ENCODE peak calls at places on chromosomes 12 and 14, in seven cellular contexts. P is IMR-90; N is heart left ventricle; V is CD8-positive, alpha-beta memory T cell; Z is fibroblast of lung; U is CD8-positive, alpha-beta T cell; S is endodermal cell. I is an unnamed sample.

GRCh38 chr12:125198647-125199046 is 133.4 kb downstream of the AACS start:
- DNase-seq in V (no peak), U (no peak), N (no peak), Z (no peak), P (no peak), S (no peak), I (no peak)

GRCh38 chr12:242496-242895 is 20.1 kb downstream of the SLC6A13 start:
- DNase-seq in V (no peak), U (no peak), S (peak; percentile 33), P (no peak), N (no peak), Z (no peak), I (no peak)

GRCh38 chr12:115320967-115321366 is 637.0 kb upstream of the TBX3 start:
- DNase-seq in S (no peak), P (no peak), N (peak; percentile 55), V (no peak), U (no peak), Z (no peak), I (no peak)

GRCh38 chr14:74510955-74511354 is 17.4 kb downstream of the ISCA2 start:
- DNase-seq in N (peak; percentile 22), Z (peak; percentile 73), V (no peak), U (no peak), S (peak; percentile 56), P (peak; percentile 81), I (peak; percentile 70)

GRCh38 chr12:98456583-98457573 is 58.5 kb upstream of the TMPO start:
- DNase-seq in S (peak; percentile 93), Z (peak; percentile 17), U (no peak), P (peak; percentile 21), V (no peak), N (peak; percentile 50), I (no peak)

GRCh38 chr12:52078276-52078675 is 1.2 kb upstream of the SMIM41 start:
- DNase-seq in P (no peak), N (no peak), U (no peak), V (no peak), S (peak; percentile 63), Z (no peak), I (no peak)

GRCh38 chr12:124737040-124737419 is 126.6 kb downstream of the SCARB1 start:
- DNase-seq in V (no peak), N (no peak), P (peak; percentile 49), U (no peak), S (no peak), Z (peak; percentile 39), I (peak; percentile 45)

GRCh38 chr12:66154776-66155175 is 15.0 kb downstream of the TMBIM4 start:
- DNase-seq in P (peak; percentile 61), S (no peak), N (no peak), Z (peak; percentile 50), V (no peak), U (no peak), I (no peak)

GRCh38 chr12:100382327-100382726 is 25.5 kb downstream of the SLC17A8 start:
- DNase-seq in V (no peak), S (no peak), P (no peak), U (no peak), Z (no peak), N (no peak), I (peak; percentile 35)

GRCh38 chr14:105393151-105393550 is 5.2 kb upstream of the TEX22 start:
- DNase-seq in S (no peak), Z (no peak), V (no peak), N (no peak), U (no peak), P (no peak), I (no peak)

GRCh38 chr14:24889843-24890242 is 160.1 kb downstream of the STXBP6 start:
- DNase-seq in Z (no peak), N (no peak), P (peak; percentile 57), S (no peak), U (no peak), V (no peak), I (no peak)

GRCh38 chr12:113019045-113019444 is 37.5 kb upstream of the DTX1 start:
- DNase-seq in Z (no peak), N (no peak), V (no peak), U (no peak), P (no peak), S (no peak), I (peak; percentile 76)

GRCh38 chr14:51616724-51617409 is 34.8 kb upstream of the FRMD6 start:
- DNase-seq in Z (peak; percentile 90), U (no peak), N (no peak), P (peak; percentile 94), S (no peak), V (no peak), I (peak; percentile 99)

GRCh38 chr12:6222009-6222702 is 22.0 kb downstream of the CD9 start:
- DNase-seq in P (no peak), S (no peak), U (no peak), Z (peak; percentile 68), N (no peak), V (no peak), I (peak; percentile 75)

GRCh38 chr14:52987042-52987441 is 36.2 kb upstream of the FERMT2 start:
- DNase-seq in V (no peak), U (no peak), S (no peak), N (no peak), P (no peak), Z (no peak), I (no peak)

GRCh38 chr12:55972045-55972843 is 1.6 kb upstream of the RAB5B start:
- DNase-seq in Z (peak; percentile 58), N (no peak), V (no peak), S (peak; percentile 75), P (peak; percentile 84), U (no peak), I (peak; percentile 74)

GRCh38 chr12:32198555-32198954 is 91.9 kb downstream of the BICD1 start:
- DNase-seq in Z (no peak), U (no peak), S (no peak), P (peak; percentile 66), N (no peak), V (no peak), I (peak; percentile 78)

GRCh38 chr12:106747973-106748436 is 26.5 kb upstream of the RIC8B start:
- DNase-seq in U (peak; percentile 43), N (no peak), Z (no peak), V (peak; percentile 23), P (no peak), S (no peak), I (no peak)

GRCh38 chr12:88944403-88944802 is 364.1 kb upstream of the KITLG start:
- DNase-seq in V (no peak), N (no peak), P (peak; percentile 60), U (no peak), Z (peak; percentile 28), S (no peak), I (peak; percentile 84)

GRCh38 chr12:3032770-3033537 is 44.2 kb upstream of the TSPAN9 start:
- DNase-seq in U (no peak), S (peak; percentile 74), P (no peak), N (peak; percentile 21), Z (no peak), V (no peak), I (no peak)

GRCh38 chr14:84806627-84807026 is 723.3 kb upstream of the FLRT2 start:
- DNase-seq in N (no peak), P (no peak), U (no peak), Z (no peak), S (no peak), V (no peak), I (peak; percentile 32)

GRCh38 chr12:57579011-57579410 is 12.0 kb upstream of the PIP4K2C start:
- DNase-seq in Z (no peak), S (no peak), V (no peak), N (no peak), P (peak; percentile 11), U (no peak), I (no peak)

GRCh38 chr12:65634061-65634460 is 190.2 kb upstream of the HMGA2 start:
- DNase-seq in N (no peak), P (no peak), V (no peak), U (no peak), S (no peak), Z (no peak), I (peak; percentile 34)

GRCh38 chr12:57518176-57518919 is 2.0 kb downstream of the DDIT3 start:
- DNase-seq in Z (no peak), V (no peak), S (no peak), N (no peak), P (no peak), U (no peak), I (no peak)

GRCh38 chr14:74634481-74634880 is 22.4 kb upstream of the LTBP2 start:
- DNase-seq in S (no peak), V (no peak), P (peak; percentile 40), U (no peak), N (no peak), Z (no peak), I (no peak)

GRCh38 chr14:52043690-52044089 is 25.2 kb downstream of the NID2 start:
- DNase-seq in V (peak; percentile 23), U (no peak), Z (no peak), S (peak; percentile 85), N (peak; percentile 40), P (peak; percentile 23), I (peak; percentile 63)

GRCh38 chr12:11998944-11999315 is 71.8 kb upstream of the BCL2L14 start:
- DNase-seq in V (no peak), U (no peak), Z (no peak), S (no peak), N (no peak), P (no peak), I (no peak)

GRCh38 chr12:101743242-101743641 is 4.0 kb upstream of the SYCP3 start:
- DNase-seq in Z (no peak), N (no peak), S (no peak), U (no peak), V (no peak), P (no peak), I (no peak)
- H3K4me1 ChIP-seq in Z (no peaks in the 10 kb centered on the region), N (no peaks in the 10 kb centered on the region), S (no peaks in the 10 kb centered on the region), U (peaks cover 6% of the 10 kb centered on the region), V (no peaks in the 10 kb centered on the region), P (no peaks in the 10 kb centered on the region), I (no peaks in the 10 kb centered on the region)

GRCh38 chr14:68523326-68523610 is 269.6 kb downstream of the ZFP36L1 start:
- DNase-seq in V (no peak), S (peak; percentile 34), N (no peak), P (no peak), U (no peak), Z (no peak), I (no peak)
- H3K4me1 ChIP-seq in V (peaks cover 6% of the 10 kb centered on the region), S (peaks cover 8% of the 10 kb centered on the region), N (peaks cover 70% of the 10 kb centered on the region), P (peaks cover 12% of the 10 kb centered on the region), U (peaks cover 12% of the 10 kb centered on the region), Z (peaks cover 23% of the 10 kb centered on the region), I (peaks cover 28% of the 10 kb centered on the region)

DNA sequence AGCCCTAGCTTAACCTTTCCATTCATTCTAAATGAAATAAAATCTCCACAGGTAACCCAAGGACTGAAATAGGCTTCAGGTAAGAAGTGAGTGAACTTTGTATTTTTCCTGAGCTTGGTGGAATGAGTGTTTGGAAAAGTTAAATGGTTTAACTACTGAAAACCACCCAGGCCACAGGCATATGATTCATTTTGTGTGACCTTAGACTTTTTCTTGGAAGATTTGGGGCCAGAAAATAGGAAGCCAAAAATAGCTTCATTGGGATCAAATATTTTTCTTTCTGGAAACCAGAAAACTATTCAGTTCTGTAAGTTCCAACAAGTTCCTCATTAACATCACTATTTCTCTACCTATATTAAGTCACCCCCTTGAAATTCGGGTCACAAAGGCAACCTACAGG is 212.6 kb downstream of the PCNX1 start:
- DNase-seq in V (no peak), S (no peak), U (no peak), P (peak; percentile 32), N (no peak), Z (no peak), I (no peak)
- H3K4me1 ChIP-seq in V (no peaks in the 10 kb centered on the region), S (no peaks in the 10 kb centered on the region), U (no peaks in the 10 kb centered on the region), P (peaks cover 10% of the 10 kb centered on the region), N (peaks cover 9% of the 10 kb centered on the region), Z (peaks cover 5% of the 10 kb centered on the region), I (peaks cover 33% of the 10 kb centered on the region)

DNA sequence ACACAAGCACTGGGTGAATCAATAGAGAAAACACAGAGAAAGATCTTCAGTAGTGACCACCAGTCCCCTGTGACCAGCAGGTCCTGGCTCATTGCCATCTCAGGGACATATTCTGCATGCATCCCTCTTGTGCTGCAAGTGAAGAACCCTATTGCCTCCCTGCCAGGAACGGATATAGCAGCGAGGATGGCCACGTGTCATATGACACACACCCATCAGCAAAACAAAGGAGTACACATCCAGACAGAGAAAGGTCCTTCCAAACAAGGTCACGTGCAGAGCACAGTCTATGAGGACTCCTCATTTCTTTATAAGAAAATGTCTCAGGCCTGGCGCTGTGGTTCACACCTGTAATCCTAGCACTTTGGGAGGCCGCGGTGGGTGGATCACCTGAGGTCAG is 638.4 kb downstream of the FLRT2 start:
- DNase-seq in Z (no peak), S (no peak), P (no peak), V (no peak), N (no peak), U (no peak), I (no peak)
- H3K4me1 ChIP-seq in Z (no peaks in the 10 kb centered on the region), S (no peaks in the 10 kb centered on the region), P (no peaks in the 10 kb centered on the region), V (no peaks in the 10 kb centered on the region), N (no peaks in the 10 kb centered on the region), U (no peaks in the 10 kb centered on the region), I (no peaks in the 10 kb centered on the region)